ENCODE peak calls at places on chromosome 1, in ten cellular contexts. One of them, this sample, is unnamed.

GRCh38 chr1:12371053-12371452 is 141.2 kb downstream of the VPS13D start:
- DNase-seq in pancreas: no peak
- DNase-seq in astrocyte: no peak
- DNase-seq in H9: no peak
- DNase-seq in breast epithelium: no peak
- DNase-seq in A549: no peak
- DNase-seq in stomach: no peak
- DNase-seq in MM.1S: peak; percentile 37
- DNase-seq in CD8-positive, alpha-beta T cell: no peak
- DNase-seq in heart left ventricle: no peak
- DNase-seq in this sample: no peak

GRCh38 chr1:159854101-159854692 is 8.3 kb downstream of the VSIG8 start:
- DNase-seq in pancreas: peak; percentile 83
- DNase-seq in astrocyte: peak; percentile 35
- DNase-seq in H9: peak; percentile 72
- DNase-seq in breast epithelium: peak; percentile 53
- DNase-seq in A549: peak; percentile 52
- DNase-seq in stomach: peak; percentile 85
- DNase-seq in MM.1S: no peak
- DNase-seq in CD8-positive, alpha-beta T cell: peak; percentile 5
- DNase-seq in heart left ventricle: peak; percentile 88
- DNase-seq in this sample: no peak

GRCh38 chr1:15328785-15329480 is 80.8 kb upstream of the EFHD2 start:
- DNase-seq in pancreas: peak; percentile 83
- DNase-seq in astrocyte: peak; percentile 82
- DNase-seq in H9: no peak
- DNase-seq in breast epithelium: peak; percentile 26
- DNase-seq in A549: no peak
- DNase-seq in stomach: peak; percentile 63
- DNase-seq in MM.1S: no peak
- DNase-seq in CD8-positive, alpha-beta T cell: no peak
- DNase-seq in heart left ventricle: peak; percentile 74
- DNase-seq in this sample: no peak

GRCh38 chr1:119310301-119310700 is 58.3 kb upstream of the HAO2 start:
- DNase-seq in pancreas: no peak
- DNase-seq in astrocyte: no peak
- DNase-seq in H9: no peak
- DNase-seq in breast epithelium: no peak
- DNase-seq in A549: no peak
- DNase-seq in stomach: no peak
- DNase-seq in MM.1S: no peak
- DNase-seq in CD8-positive, alpha-beta T cell: no peak
- DNase-seq in heart left ventricle: no peak
- DNase-seq in this sample: no peak

GRCh38 chr1:31443673-31444072 is 30.7 kb downstream of the SERINC2 start:
- DNase-seq in pancreas: no peak
- DNase-seq in astrocyte: no peak
- DNase-seq in H9: no peak
- DNase-seq in breast epithelium: no peak
- DNase-seq in A549: no peak
- DNase-seq in stomach: no peak
- DNase-seq in MM.1S: no peak
- DNase-seq in CD8-positive, alpha-beta T cell: no peak
- DNase-seq in heart left ventricle: no peak
- DNase-seq in this sample: no peak

GRCh38 chr1:81978945-81979344 is 178.2 kb downstream of the ADGRL2 start:
- DNase-seq in pancreas: no peak
- DNase-seq in astrocyte: peak; percentile 4
- DNase-seq in H9: no peak
- DNase-seq in breast epithelium: no peak
- DNase-seq in A549: no peak
- DNase-seq in stomach: no peak
- DNase-seq in MM.1S: no peak
- DNase-seq in CD8-positive, alpha-beta T cell: no peak
- DNase-seq in heart left ventricle: no peak
- DNase-seq in this sample: no peak

GRCh38 chr1:204448321-204448964 is 36.8 kb upstream of the PPP1R15B start:
- DNase-seq in pancreas: no peak
- DNase-seq in astrocyte: no peak
- DNase-seq in H9: no peak
- DNase-seq in breast epithelium: peak; percentile 87
- DNase-seq in A549: peak; percentile 28
- DNase-seq in stomach: peak; percentile 68
- DNase-seq in MM.1S: no peak
- DNase-seq in CD8-positive, alpha-beta T cell: no peak
- DNase-seq in heart left ventricle: no peak
- DNase-seq in this sample: peak; percentile 78

GRCh38 chr1:30533141-30533540 is 190.2 kb downstream of the MATN1 start:
- DNase-seq in pancreas: no peak
- DNase-seq in astrocyte: no peak
- DNase-seq in H9: no peak
- DNase-seq in breast epithelium: no peak
- DNase-seq in A549: no peak
- DNase-seq in stomach: peak; percentile 11
- DNase-seq in MM.1S: no peak
- DNase-seq in CD8-positive, alpha-beta T cell: no peak
- DNase-seq in heart left ventricle: no peak
- DNase-seq in this sample: no peak

GRCh38 chr1:111813440-111814304 is 58.0 kb downstream of the DDX20 start:
- DNase-seq in pancreas: no peak
- DNase-seq in astrocyte: no peak
- DNase-seq in H9: no peak
- DNase-seq in breast epithelium: no peak
- DNase-seq in A549: no peak
- DNase-seq in stomach: no peak
- DNase-seq in MM.1S: no peak
- DNase-seq in CD8-positive, alpha-beta T cell: no peak
- DNase-seq in heart left ventricle: no peak
- DNase-seq in this sample: no peak

GRCh38 chr1:11132571-11133293 is 33.1 kb upstream of the EXOSC10 start:
- DNase-seq in pancreas: no peak
- DNase-seq in astrocyte: no peak
- DNase-seq in H9: no peak
- DNase-seq in breast epithelium: no peak
- DNase-seq in A549: no peak
- DNase-seq in stomach: no peak
- DNase-seq in MM.1S: no peak
- DNase-seq in CD8-positive, alpha-beta T cell: no peak
- DNase-seq in heart left ventricle: no peak
- DNase-seq in this sample: no peak

GRCh38 chr1:11129649-11130048 is 30.0 kb upstream of the EXOSC10 start:
- DNase-seq in pancreas: no peak
- DNase-seq in astrocyte: no peak
- DNase-seq in H9: no peak
- DNase-seq in breast epithelium: no peak
- DNase-seq in A549: no peak
- DNase-seq in stomach: no peak
- DNase-seq in MM.1S: no peak
- DNase-seq in CD8-positive, alpha-beta T cell: no peak
- DNase-seq in heart left ventricle: no peak
- DNase-seq in this sample: no peak

GRCh38 chr1:11126544-11126943 is 26.9 kb upstream of the EXOSC10 start:
- DNase-seq in pancreas: no peak
- DNase-seq in astrocyte: no peak
- DNase-seq in H9: no peak
- DNase-seq in breast epithelium: no peak
- DNase-seq in A549: no peak
- DNase-seq in stomach: no peak
- DNase-seq in MM.1S: no peak
- DNase-seq in CD8-positive, alpha-beta T cell: no peak
- DNase-seq in heart left ventricle: no peak
- DNase-seq in this sample: no peak

GRCh38 chr1:11131816-11132215 is 32.1 kb upstream of the EXOSC10 start:
- DNase-seq in pancreas: no peak
- DNase-seq in astrocyte: no peak
- DNase-seq in H9: no peak
- DNase-seq in breast epithelium: no peak
- DNase-seq in A549: no peak
- DNase-seq in stomach: no peak
- DNase-seq in MM.1S: no peak
- DNase-seq in CD8-positive, alpha-beta T cell: no peak
- DNase-seq in heart left ventricle: no peak
- DNase-seq in this sample: no peak

DNA sequence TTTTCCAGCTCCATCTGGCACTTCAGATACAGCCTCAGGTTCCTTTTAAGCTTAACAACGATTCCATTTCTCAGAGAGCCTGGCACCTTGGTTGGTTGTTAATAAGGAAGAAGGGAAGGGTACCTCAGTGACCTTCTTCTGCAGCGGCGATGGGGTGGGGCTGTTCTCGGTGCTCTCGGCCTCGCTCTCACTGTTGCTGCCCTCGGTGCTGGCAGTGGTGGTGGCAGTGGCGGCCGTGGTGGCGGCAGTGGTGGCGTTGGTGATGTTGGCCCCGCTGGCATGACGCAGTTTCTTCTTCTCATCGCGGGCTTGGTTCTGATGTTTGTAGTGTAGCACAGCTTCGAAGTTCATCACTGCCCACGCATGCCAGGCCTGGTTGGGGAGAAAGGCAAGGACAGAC is 30.7 kb upstream of the EXOSC10 start:
- DNase-seq in pancreas: no peak
- DNase-seq in astrocyte: no peak
- DNase-seq in H9: no peak
- DNase-seq in breast epithelium: no peak
- DNase-seq in A549: no peak
- DNase-seq in stomach: no peak
- DNase-seq in MM.1S: no peak
- DNase-seq in CD8-positive, alpha-beta T cell: no peak
- DNase-seq in heart left ventricle: no peak
- DNase-seq in this sample: no peak
- H3K27ac ChIP-seq in pancreas: no peak overlapping the region
- H3K27ac ChIP-seq in astrocyte: no peak overlapping the region
- H3K27ac ChIP-seq in H9: no peak overlapping the region
- H3K27ac ChIP-seq in breast epithelium: no peak overlapping the region
- H3K27ac ChIP-seq in A549: no peak overlapping the region
- H3K27ac ChIP-seq in stomach: no peak overlapping the region
- H3K27ac ChIP-seq in MM.1S: no peak overlapping the region
- H3K27ac ChIP-seq in CD8-positive, alpha-beta T cell: no peak overlapping the region
- H3K27ac ChIP-seq in heart left ventricle: no peak overlapping the region
- H3K27ac ChIP-seq in this sample: no peak overlapping the region

DNA sequence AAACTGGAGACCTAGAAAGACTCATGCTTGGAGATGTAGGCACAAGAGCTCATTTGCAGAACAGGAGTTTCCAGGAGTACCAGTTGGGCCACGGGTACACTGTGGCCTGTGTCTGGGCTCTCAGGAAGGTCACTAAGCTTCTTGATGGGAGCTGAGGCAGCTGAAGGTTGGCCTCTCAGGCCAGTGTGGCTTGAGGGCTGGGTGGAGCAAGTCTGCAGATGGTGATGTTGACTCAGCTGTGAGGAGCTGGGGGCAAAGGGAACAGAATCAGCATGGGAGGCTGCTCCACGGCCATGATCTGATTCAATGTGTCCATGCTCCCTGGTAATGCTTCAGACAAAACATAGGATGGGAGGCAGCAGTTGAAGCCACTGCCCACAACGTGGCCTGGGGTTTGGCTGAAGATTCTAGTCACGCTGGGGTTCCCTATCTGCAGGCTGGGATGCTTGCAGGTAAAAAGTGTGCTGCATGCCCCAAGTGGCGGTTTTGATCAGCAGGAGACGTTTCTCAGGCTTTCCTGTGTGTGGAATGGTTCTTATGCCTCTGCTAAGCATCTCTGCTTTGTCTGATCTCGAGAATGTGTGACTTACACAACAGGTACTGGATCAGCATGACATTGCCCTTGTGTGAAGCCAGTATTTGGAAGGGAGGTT is 15.4 kb upstream of the TENT5C start:
- DNase-seq in pancreas: peak; percentile 88
- DNase-seq in astrocyte: no peak
- DNase-seq in H9: peak; percentile 40
- DNase-seq in breast epithelium: no peak
- DNase-seq in A549: no peak
- DNase-seq in stomach: peak; percentile 70
- DNase-seq in MM.1S: no peak
- DNase-seq in CD8-positive, alpha-beta T cell: no peak
- DNase-seq in heart left ventricle: no peak
- DNase-seq in this sample: no peak
- TF ChIP-seq CTCF in pancreas: no peak
- TF ChIP-seq CTCF in astrocyte: no peak
- TF ChIP-seq CTCF in H9: peak; percentile 37
- TF ChIP-seq CTCF in breast epithelium: no peak
- TF ChIP-seq CTCF in A549: no peak
- TF ChIP-seq CTCF in stomach: no peak
- TF ChIP-seq CTCF in MM.1S: no peak
- TF ChIP-seq CTCF in CD8-positive, alpha-beta T cell: no peak
- TF ChIP-seq CTCF in heart left ventricle: no peak
- TF ChIP-seq CTCF in this sample: no peak

GRCh38 chr1:214396319-214396718 is 115.4 kb downstream of the SMYD2 start:
- DNase-seq in pancreas: no peak
- DNase-seq in astrocyte: peak; percentile 86
- DNase-seq in H9: no peak
- DNase-seq in breast epithelium: no peak
- DNase-seq in A549: no peak
- DNase-seq in stomach: no peak
- DNase-seq in MM.1S: no peak
- DNase-seq in CD8-positive, alpha-beta T cell: no peak
- DNase-seq in heart left ventricle: no peak
- DNase-seq in this sample: no peak
- H3K27ac ChIP-seq in pancreas: no peak overlapping the region
- H3K27ac ChIP-seq in astrocyte: no peak overlapping the region
- H3K27ac ChIP-seq in H9: no peak overlapping the region
- H3K27ac ChIP-seq in breast epithelium: no peak overlapping the region
- H3K27ac ChIP-seq in A549: no peak overlapping the region
- H3K27ac ChIP-seq in stomach: no peak overlapping the region
- H3K27ac ChIP-seq in MM.1S: no peak overlapping the region
- H3K27ac ChIP-seq in CD8-positive, alpha-beta T cell: no peak overlapping the region
- H3K27ac ChIP-seq in heart left ventricle: no peak overlapping the region
- H3K27ac ChIP-seq in this sample: no peak overlapping the region

GRCh38 chr1:32773018-32773763 is 44.0 kb downstream of the YARS1 start:
- DNase-seq in pancreas: peak; percentile 78
- DNase-seq in astrocyte: peak; percentile 50
- DNase-seq in H9: peak; percentile 89
- DNase-seq in breast epithelium: peak; percentile 86
- DNase-seq in A549: peak; percentile 76
- DNase-seq in stomach: peak; percentile 90
- DNase-seq in MM.1S: peak; percentile 67
- DNase-seq in CD8-positive, alpha-beta T cell: peak; percentile 57
- DNase-seq in heart left ventricle: peak; percentile 78
- DNase-seq in this sample: peak; percentile 72
- TF ChIP-seq CTCF in pancreas: peak; percentile 85
- TF ChIP-seq CTCF in astrocyte: peak; percentile 94
- TF ChIP-seq CTCF in H9: peak; percentile 96
- TF ChIP-seq CTCF in breast epithelium: peak; percentile 95
- TF ChIP-seq CTCF in A549: peak; percentile 88
- TF ChIP-seq CTCF in stomach: peak; percentile 89
- TF ChIP-seq CTCF in MM.1S: peak; percentile 96
- TF ChIP-seq CTCF in CD8-positive, alpha-beta T cell: peak; percentile 92
- TF ChIP-seq CTCF in heart left ventricle: peak; percentile 87
- TF ChIP-seq CTCF in this sample: peak; percentile 95

DNA sequence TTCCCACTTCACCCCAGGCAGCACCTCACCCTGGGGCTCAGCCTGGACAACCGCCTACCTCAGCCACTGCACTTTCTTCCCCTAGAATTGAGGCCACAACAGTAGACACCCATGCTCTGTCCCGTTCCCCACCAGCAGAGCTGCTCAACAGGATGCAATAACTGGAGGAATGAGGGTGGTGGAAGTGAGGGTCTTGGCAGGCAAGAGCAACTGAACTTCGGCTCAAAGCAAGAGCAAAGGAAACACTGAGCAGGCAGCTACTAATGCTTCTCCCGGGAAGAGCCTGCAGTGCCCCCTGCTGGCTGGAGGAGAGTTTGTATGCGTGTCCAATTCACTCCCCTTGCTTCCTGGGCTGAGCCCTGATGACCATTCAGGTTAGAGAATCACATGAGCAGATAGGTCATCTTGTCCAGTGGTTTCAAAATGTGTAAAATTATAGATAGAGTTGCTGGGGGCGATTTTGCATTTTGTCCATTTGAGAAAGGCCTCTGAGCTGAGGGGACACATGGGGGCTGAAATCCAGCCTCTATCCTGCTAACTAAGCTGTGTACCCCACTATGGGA is 13.9 kb downstream of the NT5C1A start:
- DNase-seq in pancreas: peak; percentile 72
- DNase-seq in astrocyte: peak; percentile 24
- DNase-seq in H9: peak; percentile 85
- DNase-seq in breast epithelium: no peak
- DNase-seq in A549: peak; percentile 28
- DNase-seq in stomach: peak; percentile 69
- DNase-seq in MM.1S: peak; percentile 78
- DNase-seq in CD8-positive, alpha-beta T cell: peak; percentile 35
- DNase-seq in heart left ventricle: peak; percentile 67
- DNase-seq in this sample: no peak
- H3K27ac ChIP-seq in pancreas: no peak overlapping the region
- H3K27ac ChIP-seq in astrocyte: no peak overlapping the region
- H3K27ac ChIP-seq in H9: no peak overlapping the region
- H3K27ac ChIP-seq in breast epithelium: no peak overlapping the region
- H3K27ac ChIP-seq in A549: no peak overlapping the region
- H3K27ac ChIP-seq in stomach: no peak overlapping the region
- H3K27ac ChIP-seq in MM.1S: no peak overlapping the region
- H3K27ac ChIP-seq in CD8-positive, alpha-beta T cell: no peak overlapping the region
- H3K27ac ChIP-seq in heart left ventricle: no peak overlapping the region
- H3K27ac ChIP-seq in this sample: no peak overlapping the region